ENCODE peak calls at places on chromosomes 4 and X, in seven cellular contexts. A is effector memory CD4-positive, alpha-beta T cell; U is right atrium auricular region; L is CD4-positive, CD25-positive, alpha-beta regulatory T cell; K is pancreas; H is small intestine; N is astrocyte. Z is an unnamed sample. For H3K4me1, the result is how much of the 10 kb centered on the place peaks cover.

GRCh38 chr4:153001626-153002025 is 65.5 kb downstream of the FHDC1 start:
- DNase-seq in A (no peak), U (no peak), L (no peak), K (no peak), H (no peak), N (no peak), Z (peak)

GRCh38 chr4:10123227-10124101 is 6.9 kb upstream of the WDR1 start:
- DNase-seq in A (no peak), U (no peak), L (peak), K (no peak), H (peak), N (no peak), Z (no peak)

GRCh38 chr4:148089624-148090023 is 352.6 kb downstream of the NR3C2 start:
- DNase-seq in A (no peak), U (no peak), L (peak), K (no peak), H (no peak), N (no peak), Z (no peak)

GRCh38 chr4:138235419-138235952 is 6.7 kb downstream of the SLC7A11 start:
- DNase-seq in A (no peak), U (no peak), L (peak), K (no peak), H (peak), N (peak), Z (no peak)

GRCh38 chr4:47531241-47531953 is 46.3 kb downstream of the ATP10D start:
- DNase-seq in A (peak), U (no peak), L (peak), K (no peak), H (peak), N (peak), Z (peak)

GRCh38 chrX:56975611-56976010 is 19.7 kb downstream of the SPIN3 start:
- DNase-seq in A (no peak), U (no peak), L (no peak), K (no peak), H (no peak), N (no peak), Z (no peak)

GRCh38 chrX:93242897-93243296 is 430.5 kb downstream of the NAP1L3 start:
- DNase-seq in A (no peak), U (no peak), L (no peak), K (no peak), H (no peak), N (no peak), Z (no peak)

GRCh38 chr4:74539043-74539790 is 94.3 kb downstream of the AREG start:
- DNase-seq in A (no peak), U (no peak), L (no peak), K (no peak), H (peak), N (peak), Z (no peak)

GRCh38 chr4:43394976-43395375 is 502.5 kb downstream of the GRXCR1 start:
- DNase-seq in A (no peak), U (no peak), L (no peak), K (no peak), H (no peak), N (peak), Z (no peak)

GRCh38 chrX:153761863-153762262 is 2.2 kb upstream of the PLXNB3 start:
- DNase-seq in A (no peak), U (no peak), L (no peak), K (no peak), H (no peak), N (no peak), Z (no peak)

GRCh38 chr4:5165419-5166369 is 114.4 kb downstream of the STK32B start:
- DNase-seq in A (no peak), U (no peak), L (no peak), K (no peak), H (no peak), N (peak), Z (no peak)

GRCh38 chrX:48958635-48959094 is 1.3 kb upstream of the OTUD5 start:
- DNase-seq in A (no peak), U (peak), L (peak), K (no peak), H (peak), N (peak), Z (peak)

GRCh38 chr4:75633846-75634245 is 3.5 kb upstream of the CDKL2 start:
- DNase-seq in A (no peak), U (no peak), L (no peak), K (no peak), H (no peak), N (peak), Z (no peak)

GRCh38 chr4:6523251-6523650 is 50.8 kb upstream of the PPP2R2C start:
- DNase-seq in A (no peak), U (no peak), L (no peak), K (no peak), H (no peak), N (no peak), Z (no peak)

GRCh38 chrX:42107495-42108139 is 184.3 kb upstream of the CASK start:
- DNase-seq in A (no peak), U (no peak), L (peak), K (no peak), H (no peak), N (no peak), Z (no peak)

GRCh38 chr4:107034982-107035710 is 967 bp downstream of the DKK2 start:
- DNase-seq in A (no peak), U (no peak), L (no peak), K (peak), H (no peak), N (peak), Z (peak)

GRCh38 chrX:153735274-153735673 is 10.6 kb downstream of the ABCD1 start:
- DNase-seq in A (no peak), U (no peak), L (peak), K (no peak), H (peak), N (no peak), Z (no peak)

GRCh38 chr4:30790123-30790522 is 70.0 kb downstream of the PCDH7 start:
- DNase-seq in A (no peak), U (no peak), L (no peak), K (no peak), H (peak), N (no peak), Z (no peak)

GRCh38 chrX:103513067-103513466 is 6.2 kb downstream of the RAB40A start:
- DNase-seq in A (no peak), U (no peak), L (no peak), K (no peak), H (no peak), N (no peak), Z (no peak)

GRCh38 chr4:151169223-151169622 is 69.8 kb downstream of the RPS3A start:
- DNase-seq in A (no peak), U (peak), L (no peak), K (no peak), H (peak), N (peak), Z (peak)

GRCh38 chr4:105637409-105638258 is 70.9 kb downstream of the INTS12 start:
- DNase-seq in A (no peak), U (peak), L (no peak), K (peak), H (peak), N (peak), Z (peak)

GRCh38 chrX:68488657-68489056 is 10.2 kb upstream of the YIPF6 start:
- DNase-seq in A (no peak), U (no peak), L (no peak), K (no peak), H (peak), N (no peak), Z (no peak)

GRCh38 chr4:153790962-153791551 is 2.2 kb upstream of the SFRP2 start:
- DNase-seq in A (no peak), U (no peak), L (peak), K (peak), H (no peak), N (no peak), Z (peak)

GRCh38 chr4:7430368-7430964 is 4.3 kb downstream of the PSAPL1 start:
- DNase-seq in A (no peak), U (no peak), L (no peak), K (peak), H (no peak), N (no peak), Z (peak)

GRCh38 chr4:133324491-133324890 is 175.4 kb downstream of the PCDH10 start:
- DNase-seq in A (no peak), U (no peak), L (no peak), K (no peak), H (no peak), N (no peak), Z (no peak)

GRCh38 chrX:133859860-133860259 is 125.5 kb downstream of the GPC3 start:
- DNase-seq in A (no peak), U (no peak), L (no peak), K (no peak), H (no peak), N (peak), Z (no peak)

GRCh38 chrX:103254171-103254824 is 657 bp downstream of the TCEAL8 start:
- DNase-seq in A (no peak), U (no peak), L (peak), K (peak), H (peak), N (peak), Z (peak)

GRCh38 chrX:10485331-10485730 is 135.1 kb downstream of the MID1 start:
- DNase-seq in A (no peak), U (no peak), L (no peak), K (no peak), H (no peak), N (no peak), Z (no peak)

GRCh38 chr4:18980516-18981233 is 959.1 kb upstream of the LCORL start:
- DNase-seq in A (no peak), U (no peak), L (no peak), K (no peak), H (no peak), N (no peak), Z (no peak)

GRCh38 chrX:12439396-12439795 is 301.1 kb downstream of the FRMPD4 start:
- DNase-seq in A (no peak), U (no peak), L (no peak), K (no peak), H (no peak), N (no peak), Z (no peak)

GRCh38 chr4:124334119-124334518 is 378.4 kb downstream of the ANKRD50 start:
- DNase-seq in A (no peak), U (no peak), L (peak), K (no peak), H (peak), N (peak), Z (no peak)

GRCh38 chrX:98111684-98112083 is 1228.0 kb downstream of the RPA4 start:
- DNase-seq in A (no peak), U (no peak), L (no peak), K (no peak), H (no peak), N (no peak), Z (no peak)

GRCh38 chr4:176949022-176949421 is 156.3 kb upstream of the VEGFC start:
- DNase-seq in A (no peak), U (no peak), L (no peak), K (no peak), H (no peak), N (no peak), Z (no peak)

GRCh38 chrX:150482537-150483217 is 85.7 kb upstream of the MTM1 start:
- DNase-seq in A (no peak), U (no peak), L (peak), K (no peak), H (no peak), N (peak), Z (no peak)

GRCh38 chr4:22869235-22869634 is 176.5 kb downstream of the GBA3 start:
- DNase-seq in A (no peak), U (no peak), L (no peak), K (no peak), H (no peak), N (no peak), Z (no peak)

GRCh38 chr4:52015366-52015765 is 4.8 kb downstream of the LRRC66 start:
- DNase-seq in A (no peak), U (no peak), L (no peak), K (no peak), H (peak), N (no peak), Z (no peak)

GRCh38 chr4:1746265-1746691 is 25.0 kb downstream of the TACC3 start:
- DNase-seq in A (peak), U (peak), L (peak), K (no peak), H (peak), N (peak), Z (peak)

GRCh38 chrX:44828008-44828605 is 15.7 kb upstream of the DUSP21 start:
- DNase-seq in A (no peak), U (no peak), L (no peak), K (no peak), H (peak), N (peak), Z (no peak)

GRCh38 chrX:49242545-49243066 is 7.3 kb downstream of the CCDC22 start:
- DNase-seq in A (no peak), U (no peak), L (no peak), K (peak), H (no peak), N (no peak), Z (no peak)

GRCh38 chr4:40256329-40256728 is 59.5 kb downstream of the RHOH start:
- DNase-seq in A (no peak), U (no peak), L (no peak), K (no peak), H (no peak), N (no peak), Z (no peak)

GRCh38 chr4:40253906-40254305 is 57.1 kb downstream of the RHOH start:
- DNase-seq in A (no peak), U (no peak), L (no peak), K (no peak), H (no peak), N (no peak), Z (no peak)

GRCh38 chr4:40255722-40256281 is 59.0 kb downstream of the RHOH start:
- DNase-seq in A (no peak), U (no peak), L (no peak), K (no peak), H (peak), N (peak), Z (no peak)

GRCh38 chr4:40258624-40259023 is 61.8 kb downstream of the RHOH start:
- DNase-seq in A (no peak), U (no peak), L (no peak), K (no peak), H (no peak), N (no peak), Z (no peak)

GRCh38 chr4:40254961-40255721 is 58.3 kb downstream of the RHOH start:
- DNase-seq in A (no peak), U (no peak), L (peak), K (no peak), H (peak), N (peak), Z (no peak)
- H3K27ac ChIP-seq in A (peak), U (no peak), L (peak), K (no peak), H (peak), N (peak), Z (no peak)

DNA sequence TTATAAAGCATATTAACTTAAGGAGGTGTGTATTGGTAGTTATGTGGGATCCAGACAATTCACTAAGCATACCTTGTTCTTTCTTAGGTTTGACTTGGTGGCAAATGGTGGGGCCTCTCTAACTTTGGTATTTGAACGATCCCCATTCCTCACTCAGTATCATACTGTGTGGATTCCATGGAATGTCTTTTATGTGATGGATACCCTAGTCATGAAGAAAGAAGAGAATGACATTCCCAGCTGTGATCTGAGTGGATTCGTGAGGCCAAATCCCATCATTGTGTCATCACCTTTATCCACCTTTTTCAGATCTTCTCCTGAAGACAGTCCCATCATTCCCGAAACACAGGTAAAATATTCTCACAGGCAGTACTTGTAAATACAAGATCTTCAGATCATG is 186.4 kb downstream of the DCTD start:
- DNase-seq in A (no peak), U (no peak), L (no peak), K (no peak), H (no peak), N (no peak), Z (no peak)
- H3K4me1 ChIP-seq in A (under half), U (under half), L (under half), K (under half), H (under half), N (under half), Z (under half)

DNA sequence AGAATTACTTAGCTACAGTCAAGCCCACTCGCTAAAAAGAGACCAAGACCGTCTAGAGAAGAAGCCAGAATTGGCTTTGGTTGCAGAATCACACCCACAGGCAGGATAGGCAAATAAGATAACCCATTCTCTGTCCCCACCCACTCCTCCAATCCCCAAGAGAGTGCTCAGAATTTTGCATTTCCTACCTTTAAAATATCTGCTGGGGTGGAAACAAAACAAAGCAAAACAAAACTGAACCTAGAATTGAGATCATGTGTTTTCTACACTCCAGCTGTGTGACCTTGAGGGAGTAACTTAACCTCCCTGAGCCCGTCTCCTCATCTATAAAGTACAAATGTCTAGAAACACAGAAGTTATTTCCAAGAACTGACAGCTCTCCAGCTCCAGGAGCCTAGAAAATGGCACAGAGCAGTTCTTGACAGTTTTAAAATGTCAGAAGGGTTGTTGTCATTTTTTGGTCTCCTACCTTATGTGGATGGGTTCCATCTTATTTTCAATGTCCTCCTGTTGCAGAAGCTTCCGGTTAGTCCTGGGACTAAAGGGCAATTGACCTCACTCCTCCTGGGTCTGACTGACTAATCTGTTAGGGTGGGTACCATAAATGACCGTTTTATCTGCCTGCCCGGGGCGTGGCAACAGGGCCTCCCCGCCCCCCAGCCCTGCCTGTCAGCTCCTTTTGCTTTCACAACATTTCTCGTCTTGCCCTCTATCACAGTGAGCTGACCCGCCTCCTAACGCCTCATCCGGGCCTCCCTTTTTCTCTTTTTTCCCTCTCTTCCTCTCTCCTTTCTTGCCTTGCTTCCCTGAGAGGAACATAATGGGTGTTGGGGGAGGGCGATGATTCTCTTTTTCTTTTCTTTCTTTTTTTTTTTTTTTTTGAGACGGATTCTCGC is 114.0 kb downstream of the RBM47 start:
- DNase-seq in A (no peak), U (peak), L (peak), K (no peak), H (peak), N (no peak), Z (no peak)
- H3K4me3 ChIP-seq in A (no peak), U (no peak), L (no peak), K (no peak), H (peak), N (no peak), Z (no peak)

DNA sequence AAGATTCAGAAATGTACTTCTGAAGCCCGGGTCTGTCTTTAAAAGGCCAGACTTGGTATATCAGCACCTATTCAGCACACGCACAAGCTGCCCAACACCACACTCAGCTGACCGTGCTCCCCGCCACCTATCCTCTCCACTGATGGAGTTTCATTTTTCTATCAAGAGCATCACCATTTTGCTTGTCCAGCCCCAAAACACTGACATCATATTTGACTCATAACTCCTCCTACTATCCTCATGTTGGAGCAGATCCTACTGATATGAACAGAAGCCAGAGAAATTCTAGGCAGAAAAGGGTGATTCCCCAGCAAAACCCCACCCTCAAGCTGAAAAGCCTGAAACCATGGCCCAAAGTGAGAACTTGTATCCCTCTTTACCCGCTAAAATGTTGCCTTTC is 100.2 kb downstream of the SORBS2 start:
- DNase-seq in A (no peak), U (no peak), L (no peak), K (no peak), H (no peak), N (peak), Z (no peak)
- H3K27ac ChIP-seq in A (no peak), U (peak), L (no peak), K (peak), H (no peak), N (peak), Z (no peak)

GRCh38 chr4:139851639-139852038 is 186.0 kb downstream of the MGST2 start:
- DNase-seq in A (no peak), U (no peak), L (no peak), K (no peak), H (no peak), N (no peak), Z (no peak)
- H3K4me1 ChIP-seq in A (under half), U (under half), L (under half), K (under half), H (under half), N (under half), Z (under half)

Z was measured in aorta.